ENCODE peak calls at places on chromosomes 11 and 22, in seven cellular contexts. One of them, this sample, is unnamed.

GRCh38 chr11:17887779-17888178 is 125.1 kb downstream of the SERGEF start:
- DNase-seq in NCI-H2029 treated with DMSO at 0.1 percent for 48 hours: no peak
- DNase-seq in activated CD4-positive, CD25-positive, alpha-beta regulatory T cell treated with anti-CD3 and anti-CD28 coated beads, Interleukin-2, amount 50 U/mL, for 16 hours: no peak
- DNase-seq in NCI-H82: peak; percentile 25
- DNase-seq in adrenal gland: no peak
- DNase-seq in stimulated activated CD4-positive, alpha-beta T cell treated with anti-CD3 and anti-CD28 coated beads, Interleukin-15, amount 100 ng/mL, for 1 hour: no peak
- DNase-seq in EL: no peak
- DNase-seq in this sample: no peak

GRCh38 chr11:48087974-48088681 is 107.8 kb downstream of the PTPRJ start:
- DNase-seq in stimulated activated CD4-positive, alpha-beta T cell treated with anti-CD3 and anti-CD28 coated beads, Interleukin-15, amount 100 ng/mL, for 1 hour: no peak
- DNase-seq in adrenal gland: no peak
- DNase-seq in EL: no peak
- DNase-seq in NCI-H82: no peak
- DNase-seq in activated CD4-positive, CD25-positive, alpha-beta regulatory T cell treated with anti-CD3 and anti-CD28 coated beads, Interleukin-2, amount 50 U/mL, for 16 hours: no peak
- DNase-seq in NCI-H2029 treated with DMSO at 0.1 percent for 48 hours: peak; percentile 94
- DNase-seq in this sample: no peak

GRCh38 chr22:48402591-48403031 is 1425.1 kb downstream of the BRD1 start:
- DNase-seq in activated CD4-positive, CD25-positive, alpha-beta regulatory T cell treated with anti-CD3 and anti-CD28 coated beads, Interleukin-2, amount 50 U/mL, for 16 hours: no peak
- DNase-seq in stimulated activated CD4-positive, alpha-beta T cell treated with anti-CD3 and anti-CD28 coated beads, Interleukin-15, amount 100 ng/mL, for 1 hour: no peak
- DNase-seq in NCI-H2029 treated with DMSO at 0.1 percent for 48 hours: no peak
- DNase-seq in adrenal gland: no peak
- DNase-seq in NCI-H82: no peak
- DNase-seq in EL: no peak
- DNase-seq in this sample: no peak

GRCh38 chr22:17237031-17237668 is 17.9 kb upstream of the ADA2 start:
- DNase-seq in activated CD4-positive, CD25-positive, alpha-beta regulatory T cell treated with anti-CD3 and anti-CD28 coated beads, Interleukin-2, amount 50 U/mL, for 16 hours: no peak
- DNase-seq in EL: no peak
- DNase-seq in adrenal gland: no peak
- DNase-seq in NCI-H82: no peak
- DNase-seq in NCI-H2029 treated with DMSO at 0.1 percent for 48 hours: no peak
- DNase-seq in stimulated activated CD4-positive, alpha-beta T cell treated with anti-CD3 and anti-CD28 coated beads, Interleukin-15, amount 100 ng/mL, for 1 hour: no peak
- DNase-seq in this sample: no peak

GRCh38 chr11:20452585-20452984 is 65.1 kb downstream of the PRMT3 start:
- DNase-seq in adrenal gland: no peak
- DNase-seq in activated CD4-positive, CD25-positive, alpha-beta regulatory T cell treated with anti-CD3 and anti-CD28 coated beads, Interleukin-2, amount 50 U/mL, for 16 hours: no peak
- DNase-seq in NCI-H2029 treated with DMSO at 0.1 percent for 48 hours: no peak
- DNase-seq in EL: no peak
- DNase-seq in NCI-H82: peak; percentile 66
- DNase-seq in stimulated activated CD4-positive, alpha-beta T cell treated with anti-CD3 and anti-CD28 coated beads, Interleukin-15, amount 100 ng/mL, for 1 hour: no peak
- DNase-seq in this sample: no peak

GRCh38 chr22:24996420-24996952 is 44.0 kb downstream of the KIAA1671 start:
- DNase-seq in EL: peak; percentile 24
- DNase-seq in stimulated activated CD4-positive, alpha-beta T cell treated with anti-CD3 and anti-CD28 coated beads, Interleukin-15, amount 100 ng/mL, for 1 hour: no peak
- DNase-seq in NCI-H82: peak; percentile 99
- DNase-seq in activated CD4-positive, CD25-positive, alpha-beta regulatory T cell treated with anti-CD3 and anti-CD28 coated beads, Interleukin-2, amount 50 U/mL, for 16 hours: no peak
- DNase-seq in NCI-H2029 treated with DMSO at 0.1 percent for 48 hours: peak; percentile 86
- DNase-seq in adrenal gland: no peak
- DNase-seq in this sample: no peak

GRCh38 chr22:46063861-46064235 is 86.5 kb upstream of the PPARA start:
- DNase-seq in stimulated activated CD4-positive, alpha-beta T cell treated with anti-CD3 and anti-CD28 coated beads, Interleukin-15, amount 100 ng/mL, for 1 hour: no peak
- DNase-seq in NCI-H82: no peak
- DNase-seq in EL: no peak
- DNase-seq in NCI-H2029 treated with DMSO at 0.1 percent for 48 hours: peak; percentile 37
- DNase-seq in adrenal gland: no peak
- DNase-seq in activated CD4-positive, CD25-positive, alpha-beta regulatory T cell treated with anti-CD3 and anti-CD28 coated beads, Interleukin-2, amount 50 U/mL, for 16 hours: no peak
- DNase-seq in this sample: peak; percentile 42

GRCh38 chr11:291281-292210 is 2.6 kb downstream of the PGGHG start:
- DNase-seq in NCI-H2029 treated with DMSO at 0.1 percent for 48 hours: no peak
- DNase-seq in adrenal gland: no peak
- DNase-seq in NCI-H82: no peak
- DNase-seq in activated CD4-positive, CD25-positive, alpha-beta regulatory T cell treated with anti-CD3 and anti-CD28 coated beads, Interleukin-2, amount 50 U/mL, for 16 hours: no peak
- DNase-seq in EL: no peak
- DNase-seq in stimulated activated CD4-positive, alpha-beta T cell treated with anti-CD3 and anti-CD28 coated beads, Interleukin-15, amount 100 ng/mL, for 1 hour: no peak
- DNase-seq in this sample: no peak

GRCh38 chr11:12184696-12185095 is 74.3 kb downstream of the MICAL2 start:
- DNase-seq in activated CD4-positive, CD25-positive, alpha-beta regulatory T cell treated with anti-CD3 and anti-CD28 coated beads, Interleukin-2, amount 50 U/mL, for 16 hours: no peak
- DNase-seq in adrenal gland: no peak
- DNase-seq in EL: peak; percentile 50
- DNase-seq in NCI-H2029 treated with DMSO at 0.1 percent for 48 hours: no peak
- DNase-seq in stimulated activated CD4-positive, alpha-beta T cell treated with anti-CD3 and anti-CD28 coated beads, Interleukin-15, amount 100 ng/mL, for 1 hour: no peak
- DNase-seq in NCI-H82: peak; percentile 22
- DNase-seq in this sample: no peak

GRCh38 chr22:42343551-42344081 is 73.2 kb upstream of the TCF20 start:
- DNase-seq in NCI-H82: peak; percentile 45
- DNase-seq in stimulated activated CD4-positive, alpha-beta T cell treated with anti-CD3 and anti-CD28 coated beads, Interleukin-15, amount 100 ng/mL, for 1 hour: no peak
- DNase-seq in EL: peak; percentile 40
- DNase-seq in adrenal gland: no peak
- DNase-seq in activated CD4-positive, CD25-positive, alpha-beta regulatory T cell treated with anti-CD3 and anti-CD28 coated beads, Interleukin-2, amount 50 U/mL, for 16 hours: no peak
- DNase-seq in NCI-H2029 treated with DMSO at 0.1 percent for 48 hours: no peak
- DNase-seq in this sample: peak; percentile 38

GRCh38 chr11:77665240-77665965 is 27.8 kb upstream of the CLNS1A start:
- DNase-seq in NCI-H2029 treated with DMSO at 0.1 percent for 48 hours: no peak
- DNase-seq in adrenal gland: no peak
- DNase-seq in activated CD4-positive, CD25-positive, alpha-beta regulatory T cell treated with anti-CD3 and anti-CD28 coated beads, Interleukin-2, amount 50 U/mL, for 16 hours: no peak
- DNase-seq in stimulated activated CD4-positive, alpha-beta T cell treated with anti-CD3 and anti-CD28 coated beads, Interleukin-15, amount 100 ng/mL, for 1 hour: no peak
- DNase-seq in EL: no peak
- DNase-seq in NCI-H82: no peak
- DNase-seq in this sample: no peak

GRCh38 chr22:24153959-24154358 is 27.3 kb upstream of the SUSD2 start:
- DNase-seq in NCI-H82: no peak
- DNase-seq in activated CD4-positive, CD25-positive, alpha-beta regulatory T cell treated with anti-CD3 and anti-CD28 coated beads, Interleukin-2, amount 50 U/mL, for 16 hours: no peak
- DNase-seq in stimulated activated CD4-positive, alpha-beta T cell treated with anti-CD3 and anti-CD28 coated beads, Interleukin-15, amount 100 ng/mL, for 1 hour: no peak
- DNase-seq in EL: no peak
- DNase-seq in NCI-H2029 treated with DMSO at 0.1 percent for 48 hours: no peak
- DNase-seq in adrenal gland: no peak
- DNase-seq in this sample: no peak

GRCh38 chr22:31920306-31920705 is 24.0 kb upstream of the YWHAH start:
- DNase-seq in stimulated activated CD4-positive, alpha-beta T cell treated with anti-CD3 and anti-CD28 coated beads, Interleukin-15, amount 100 ng/mL, for 1 hour: no peak
- DNase-seq in adrenal gland: no peak
- DNase-seq in NCI-H82: no peak
- DNase-seq in EL: no peak
- DNase-seq in activated CD4-positive, CD25-positive, alpha-beta regulatory T cell treated with anti-CD3 and anti-CD28 coated beads, Interleukin-2, amount 50 U/mL, for 16 hours: no peak
- DNase-seq in NCI-H2029 treated with DMSO at 0.1 percent for 48 hours: no peak
- DNase-seq in this sample: no peak

GRCh38 chr11:27218498-27219038 is 144.4 kb downstream of the CCDC34 start:
- DNase-seq in adrenal gland: no peak
- DNase-seq in NCI-H82: peak; percentile 38
- DNase-seq in stimulated activated CD4-positive, alpha-beta T cell treated with anti-CD3 and anti-CD28 coated beads, Interleukin-15, amount 100 ng/mL, for 1 hour: no peak
- DNase-seq in activated CD4-positive, CD25-positive, alpha-beta regulatory T cell treated with anti-CD3 and anti-CD28 coated beads, Interleukin-2, amount 50 U/mL, for 16 hours: no peak
- DNase-seq in NCI-H2029 treated with DMSO at 0.1 percent for 48 hours: no peak
- DNase-seq in EL: peak; percentile 95
- DNase-seq in this sample: no peak

GRCh38 chr11:58334708-58335107 is 24.2 kb downstream of the OR5B17 start:
- DNase-seq in EL: peak; percentile 94
- DNase-seq in stimulated activated CD4-positive, alpha-beta T cell treated with anti-CD3 and anti-CD28 coated beads, Interleukin-15, amount 100 ng/mL, for 1 hour: no peak
- DNase-seq in NCI-H82: no peak
- DNase-seq in adrenal gland: no peak
- DNase-seq in activated CD4-positive, CD25-positive, alpha-beta regulatory T cell treated with anti-CD3 and anti-CD28 coated beads, Interleukin-2, amount 50 U/mL, for 16 hours: no peak
- DNase-seq in NCI-H2029 treated with DMSO at 0.1 percent for 48 hours: no peak
- DNase-seq in this sample: peak; percentile 30